ENCODE peak calls at places on chromosomes 13 and 19, in five cellular contexts. T is activated CD8-positive, alpha-beta memory T cell treated with anti-CD3 and anti-CD28 coated beads, Interleukin-2, amount 50 U/mL, for 4 hours; M is bronchial epithelial cell; Z is NCI-H526; R is NCI-H1105 treated with DMSO at 0.1 percent for 48 hours. W is an unnamed sample.

GRCh38 chr19:36420961-36421748 is 2.7 kb upstream of the ZFP82 start:
- DNase-seq in M (no peak), T (no peak), R (no peak), Z (no peak), W (no peak)

GRCh38 chr19:48123907-48124675 is 13.5 kb upstream of the PLA2G4C start:
- DNase-seq in R (no peak), Z (no peak), M (peak), T (no peak), W (peak)

GRCh38 chr13:22091222-22091970 is 420.5 kb downstream of the FGF9 start:
- DNase-seq in T (no peak), R (no peak), Z (no peak), M (no peak), W (no peak)

GRCh38 chr13:104816716-104817115 is 1718.7 kb downstream of the EFNB2 start:
- DNase-seq in Z (no peak), T (no peak), R (no peak), M (no peak), W (peak)

GRCh38 chr13:41352935-41353801 is 42.1 kb downstream of the NAA16 start:
- DNase-seq in M (peak), R (peak), T (peak), Z (peak), W (peak)

GRCh38 chr13:113918981-113919646 is 54.8 kb downstream of the C13orf46 start:
- DNase-seq in Z (no peak), M (no peak), R (no peak), T (peak), W (no peak)

GRCh38 chr13:55816976-55817601 is 1323.6 kb upstream of the PRR20A start:
- DNase-seq in R (no peak), T (no peak), Z (no peak), M (no peak), W (no peak)

GRCh38 chr13:98443329-98443728 is 133.6 kb downstream of the STK24 start:
- DNase-seq in T (no peak), M (peak), Z (no peak), R (no peak), W (peak)

GRCh38 chr19:4557186-4557970 is 2.1 kb downstream of the SEMA6B start:
- DNase-seq in T (no peak), R (no peak), Z (no peak), M (no peak), W (peak)

GRCh38 chr13:60759499-60759898 is 362.5 kb downstream of the TDRD3 start:
- DNase-seq in T (no peak), R (peak), Z (no peak), M (peak), W (no peak)

GRCh38 chr19:2454962-2455409 is 1.8 kb downstream of the LMNB2 start:
- DNase-seq in Z (no peak), M (no peak), R (no peak), T (no peak), W (no peak)

GRCh38 chr19:35561436-35561835 is 2.0 kb downstream of the ATP4A start:
- DNase-seq in T (no peak), R (no peak), Z (no peak), M (no peak), W (no peak)

GRCh38 chr13:95643814-95644598 is 500 bp downstream of the DZIP1 start:
- DNase-seq in Z (peak), T (no peak), R (peak), M (no peak), W (peak)

GRCh38 chr19:36245210-36246005 is 30.5 kb downstream of the ZNF146 start:
- DNase-seq in Z (peak), R (no peak), T (no peak), M (no peak), W (no peak)

GRCh38 chr19:40611096-40611495 is 9.9 kb downstream of the LTBP4 start:
- DNase-seq in R (no peak), M (peak), T (no peak), Z (no peak), W (peak)

GRCh38 chr13:48648446-48648845 is 5.3 kb upstream of the CYSLTR2 start:
- DNase-seq in Z (no peak), R (no peak), M (no peak), T (no peak), W (no peak)

GRCh38 chr19:45175663-45176345 is 2.2 kb downstream of the TRAPPC6A start:
- DNase-seq in R (no peak), Z (no peak), T (no peak), M (peak), W (peak)

GRCh38 chr19:5895890-5896289 is 7.7 kb downstream of the NDUFA11 start:
- DNase-seq in R (no peak), Z (no peak), T (no peak), M (no peak), W (no peak)

W was measured in MCF 10A.